ENCODE peak calls at places on chromosomes 4 and X, in ten cellular contexts. X, D, R, V, W, Y, Q, S, M and Z are unnamed samples.

GRCh38 chrX:130531066-130531465 is 129.3 kb downstream of the RBMX2 start:
- DNase-seq in M (no peak), W (no peak), V (no peak), Y (no peak), R (no peak), Q (no peak), D (no peak), S (no peak), X (no peak), Z (no peak)

GRCh38 chr4:74671074-74671698 is 123.1 kb downstream of the BTC start:
- DNase-seq in D (peak), R (peak), X (peak), Q (peak), V (peak), S (peak), M (peak), W (peak), Y (peak), Z (peak)

GRCh38 chr4:137572163-137572562 is 39.9 kb upstream of the PCDH18 start:
- DNase-seq in R (no peak), W (no peak), M (no peak), Q (no peak), Y (no peak), D (no peak), V (no peak), S (no peak), X (no peak), Z (no peak)

GRCh38 chr4:95362906-95363578 is 185.7 kb downstream of the UNC5C start:
- DNase-seq in D (no peak), Q (no peak), Y (no peak), M (peak), S (peak), V (peak), W (no peak), R (peak), X (peak), Z (peak)

GRCh38 chr4:25818293-25819240 is 44.2 kb downstream of the SEL1L3 start:
- DNase-seq in M (no peak), X (no peak), V (peak), W (no peak), Y (no peak), D (no peak), S (peak), R (no peak), Q (no peak), Z (no peak)

GRCh38 chrX:70826715-70827114 is 81.8 kb downstream of the TEX11 start:
- DNase-seq in S (no peak), Y (no peak), R (no peak), X (no peak), W (no peak), D (no peak), M (no peak), V (no peak), Q (no peak), Z (no peak)

GRCh38 chrX:96771500-96771899 is 86.9 kb downstream of the DIAPH2 start:
- DNase-seq in W (no peak), D (no peak), M (no peak), S (no peak), Q (no peak), Y (no peak), X (no peak), V (no peak), R (no peak), Z (no peak)

GRCh38 chrX:31021537-31021936 is 50.3 kb downstream of the FTHL17 start:
- DNase-seq in M (no peak), S (no peak), X (peak), V (no peak), W (no peak), Y (no peak), R (no peak), Q (no peak), D (no peak), Z (no peak)

GRCh38 chrX:69189972-69190371 is 24.7 kb upstream of the PJA1 start:
- DNase-seq in V (no peak), R (no peak), S (no peak), D (no peak), Q (no peak), M (peak), Y (no peak), X (peak), W (peak), Z (no peak)

GRCh38 chr4:7818676-7819041 is 121.0 kb downstream of the AFAP1 start:
- DNase-seq in V (no peak), M (no peak), D (no peak), R (no peak), W (no peak), Q (no peak), S (no peak), Y (no peak), X (no peak), Z (no peak)

GRCh38 chr4:8537041-8537461 is 43.1 kb upstream of the GPR78 start:
- DNase-seq in W (peak), Y (no peak), V (peak), M (no peak), D (no peak), R (peak), S (peak), X (peak), Q (no peak), Z (no peak)

GRCh38 chr4:163164591-163164990 is 2.1 kb downstream of the NAF1 start:
- DNase-seq in Y (no peak), W (no peak), V (peak), S (no peak), M (no peak), D (no peak), Q (no peak), R (no peak), X (no peak), Z (no peak)

GRCh38 chr4:54541426-54542118 is 116.2 kb upstream of the KIT start:
- DNase-seq in M (no peak), S (no peak), D (no peak), X (no peak), Q (no peak), V (no peak), Y (no peak), R (no peak), W (no peak), Z (no peak)

GRCh38 chrX:68989456-68989855 is 160.6 kb downstream of the EFNB1 start:
- DNase-seq in R (no peak), W (no peak), S (no peak), V (no peak), X (no peak), Y (no peak), M (no peak), Q (no peak), D (no peak), Z (no peak)

GRCh38 chr4:119238068-119238722 is 25.7 kb downstream of the USP53 start:
- DNase-seq in R (no peak), Y (no peak), S (peak), V (peak), W (no peak), X (no peak), M (no peak), D (no peak), Q (no peak), Z (no peak)

GRCh38 chr4:113327513-113327912 is 278.1 kb downstream of the ANK2 start:
- DNase-seq in W (no peak), Q (no peak), X (peak), M (no peak), R (no peak), D (no peak), V (no peak), Y (no peak), S (peak), Z (no peak)

GRCh38 chrX:137549846-137550534 is 15.9 kb upstream of the ZIC3 start:
- DNase-seq in Y (no peak), S (no peak), V (no peak), R (no peak), M (peak), X (no peak), W (no peak), D (no peak), Q (no peak), Z (no peak)
- H3K4me3 ChIP-seq in Y (no peak), S (no peak), V (no peak), R (no peak), M (peak), X (no peak), W (no peak), D (no peak), Q (no peak), Z (no peak)

GRCh38 chr4:110633358-110634319 is 10.8 kb upstream of the PITX2 start:
- DNase-seq in W (no peak), Q (no peak), X (no peak), M (peak), D (no peak), R (no peak), S (no peak), Y (no peak), V (no peak), Z (no peak)

GRCh38 chr4:110636231-110636676 is 13.4 kb upstream of the PITX2 start:
- DNase-seq in W (no peak), Y (no peak), X (no peak), S (no peak), V (no peak), D (no peak), Q (no peak), R (no peak), M (peak), Z (no peak)

GRCh38 chr4:110635155-110635479 is 12.2 kb upstream of the PITX2 start:
- DNase-seq in M (no peak), V (no peak), W (no peak), X (no peak), Q (no peak), S (no peak), Y (no peak), D (no peak), R (no peak), Z (no peak)

GRCh38 chr4:110632506-110633357 is 9.9 kb upstream of the PITX2 start:
- DNase-seq in X (no peak), W (no peak), M (peak), D (no peak), Y (no peak), S (no peak), V (no peak), Q (no peak), R (no peak), Z (no peak)

GRCh38 chr4:110634320-110635154 is 11.7 kb upstream of the PITX2 start:
- DNase-seq in Y (no peak), W (no peak), D (no peak), M (no peak), Q (no peak), V (no peak), X (no peak), S (no peak), R (no peak), Z (no peak)
- H3K4me3 ChIP-seq in Y (no peak), W (no peak), D (no peak), M (peak), Q (no peak), V (no peak), X (no peak), S (no peak), R (no peak), Z (no peak)

DNA sequence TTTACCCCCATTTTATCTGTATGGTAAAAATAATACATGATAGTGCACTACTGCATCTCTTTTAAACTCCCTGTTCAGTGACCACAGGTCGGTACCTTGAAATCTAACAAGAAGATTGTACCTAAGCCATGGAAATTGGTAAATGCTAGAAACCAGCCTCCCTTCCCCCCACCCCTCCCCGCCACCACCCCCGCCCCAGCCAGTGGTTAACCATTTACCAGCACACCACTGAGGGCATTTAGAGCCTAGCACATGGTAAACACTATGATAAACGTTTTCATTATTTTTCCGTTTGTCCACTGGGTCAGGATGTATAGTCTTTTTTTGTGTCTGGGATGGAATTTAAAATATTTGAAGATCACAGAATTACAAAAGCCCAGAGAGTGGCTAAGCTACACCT is 704 bp upstream of the FTSJ1 start:
- DNase-seq in R (no peak), M (no peak), D (no peak), V (no peak), X (no peak), Q (no peak), S (no peak), W (no peak), Y (no peak), Z (no peak)
- H3K4me3 ChIP-seq in R (peak), M (peak), D (peak), V (peak), X (peak), Q (peak), S (peak), W (no peak), Y (peak), Z (peak)

DNA sequence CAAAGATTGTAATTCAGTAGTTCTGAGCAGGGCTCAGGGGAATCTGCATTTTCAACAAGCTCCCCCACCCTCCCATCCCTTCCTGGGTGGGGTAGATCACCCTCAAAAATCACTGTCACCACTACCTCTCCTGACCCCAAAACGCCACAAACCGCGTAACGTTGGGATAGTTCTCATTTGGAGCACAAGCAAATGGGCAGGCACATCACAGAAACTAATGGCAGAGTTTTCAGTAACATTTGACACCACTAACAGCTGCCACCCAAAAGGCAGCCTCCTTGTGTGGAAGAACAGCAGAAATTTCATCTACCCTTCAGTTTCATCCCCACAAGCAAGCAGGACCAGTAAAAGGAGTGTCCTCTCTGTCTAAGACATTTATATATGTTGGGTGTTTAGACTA is 132.7 kb downstream of the PALLD start:
- DNase-seq in Q (no peak), S (no peak), X (no peak), V (no peak), D (no peak), W (no peak), M (no peak), Y (no peak), R (no peak), Z (no peak)
- H3K4me3 ChIP-seq in Q (no peak), S (no peak), X (no peak), V (no peak), D (no peak), W (no peak), M (no peak), Y (no peak), R (no peak), Z (no peak)

GRCh38 chr4:110414590-110414989 is 61.4 kb upstream of the ENPEP start:
- DNase-seq in S (no peak), V (no peak), R (no peak), Y (no peak), Q (no peak), D (no peak), W (no peak), M (no peak), X (peak), Z (no peak)

GRCh38 chr4:110415451-110415850 is 60.5 kb upstream of the ENPEP start:
- DNase-seq in X (no peak), V (no peak), S (no peak), D (no peak), Q (no peak), W (no peak), Y (no peak), M (no peak), R (no peak), Z (no peak)

GRCh38 chr4:110417151-110417550 is 58.8 kb upstream of the ENPEP start:
- DNase-seq in W (no peak), D (no peak), V (peak), M (no peak), X (no peak), Y (no peak), Q (no peak), R (no peak), S (no peak), Z (no peak)

GRCh38 chr4:110411599-110412011 is 64.3 kb upstream of the ENPEP start:
- DNase-seq in V (no peak), W (no peak), R (no peak), Y (no peak), S (no peak), Q (no peak), D (no peak), X (no peak), M (peak), Z (no peak)

GRCh38 chr4:110412354-110412753 is 63.6 kb upstream of the ENPEP start:
- DNase-seq in X (peak), W (no peak), S (no peak), M (no peak), V (no peak), Q (no peak), R (no peak), D (no peak), Y (no peak), Z (no peak)
- H3K4me3 ChIP-seq in X (no peak), W (no peak), S (no peak), M (no peak), V (no peak), Q (no peak), R (no peak), D (no peak), Y (no peak), Z (no peak)

GRCh38 chr4:39978378-39978775 is 666 bp upstream of the PDS5A start:
- DNase-seq in R (no peak), S (no peak), M (no peak), V (no peak), W (no peak), X (no peak), D (no peak), Y (no peak), Q (no peak), Z (no peak)

GRCh38 chr4:39976945-39977488 is 694 bp downstream of the PDS5A start:
- DNase-seq in R (peak), W (peak), Y (no peak), Q (peak), V (peak), S (no peak), M (peak), X (peak), D (peak), Z (no peak)

GRCh38 chr4:39976141-39976944 is 1.4 kb downstream of the PDS5A start:
- DNase-seq in Q (peak), Y (peak), S (peak), D (peak), W (peak), R (peak), X (peak), M (peak), V (peak), Z (peak)

GRCh38 chr4:39977489-39978377 is at the start of gene PDS5A:
- DNase-seq in W (peak), D (peak), Y (peak), S (peak), Q (peak), M (peak), V (peak), R (peak), X (peak), Z (peak)

GRCh38 chr4:39975488-39976089 is 2.1 kb downstream of the PDS5A start:
- DNase-seq in V (peak), S (peak), D (no peak), M (no peak), X (peak), W (no peak), Y (peak), R (no peak), Q (no peak), Z (no peak)
- H3K4me3 ChIP-seq in V (peak), S (peak), D (no peak), M (no peak), X (peak), W (no peak), Y (no peak), R (peak), Q (no peak), Z (no peak)

DNA sequence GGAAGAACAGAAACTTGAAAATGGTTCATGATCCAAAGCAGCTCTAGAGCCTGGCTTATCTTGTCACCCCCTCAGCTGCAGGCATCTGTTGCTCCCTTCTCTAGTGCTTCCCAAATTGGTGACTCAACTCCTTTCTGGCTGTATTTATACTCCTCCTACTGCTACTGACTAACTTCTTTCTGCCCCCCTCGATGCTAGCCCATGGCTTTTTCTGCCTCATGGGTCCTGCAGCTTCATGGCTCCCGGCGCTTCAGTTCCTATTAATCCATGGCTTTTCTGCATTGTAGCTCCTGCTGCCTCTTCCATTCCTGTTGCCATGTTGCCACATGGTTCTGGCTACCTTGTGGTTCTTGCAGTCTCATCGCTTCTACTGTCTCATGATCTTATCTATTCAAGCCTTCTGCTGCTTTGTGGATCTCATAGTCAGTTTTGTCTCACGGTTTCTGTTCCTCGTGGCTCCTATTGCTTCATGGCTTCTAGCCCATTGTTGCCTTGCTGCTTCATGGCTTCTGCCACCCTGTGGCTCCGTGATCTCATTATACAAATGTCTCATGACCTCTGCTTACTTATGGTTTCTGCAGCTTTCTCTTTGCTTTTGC is 48.1 kb downstream of the SMC1A start:
- DNase-seq in R (no peak), M (no peak), D (no peak), Y (no peak), V (no peak), X (no peak), Q (no peak), S (peak), W (no peak), Z (no peak)
- H3K4me3 ChIP-seq in R (no peak), M (no peak), D (no peak), Y (no peak), V (no peak), X (no peak), Q (no peak), S (no peak), W (no peak), Z (no peak)

GRCh38 chrX:145848451-145848850 is 30.8 kb downstream of the SLITRK2 start:
- DNase-seq in W (no peak), Y (no peak), M (peak), X (no peak), D (no peak), V (no peak), Q (no peak), R (no peak), S (no peak), Z (no peak)
- H3K4me3 ChIP-seq in W (no peak), Y (no peak), M (no peak), X (no peak), D (no peak), V (no peak), Q (no peak), R (no peak), S (no peak), Z (no peak)

DNA sequence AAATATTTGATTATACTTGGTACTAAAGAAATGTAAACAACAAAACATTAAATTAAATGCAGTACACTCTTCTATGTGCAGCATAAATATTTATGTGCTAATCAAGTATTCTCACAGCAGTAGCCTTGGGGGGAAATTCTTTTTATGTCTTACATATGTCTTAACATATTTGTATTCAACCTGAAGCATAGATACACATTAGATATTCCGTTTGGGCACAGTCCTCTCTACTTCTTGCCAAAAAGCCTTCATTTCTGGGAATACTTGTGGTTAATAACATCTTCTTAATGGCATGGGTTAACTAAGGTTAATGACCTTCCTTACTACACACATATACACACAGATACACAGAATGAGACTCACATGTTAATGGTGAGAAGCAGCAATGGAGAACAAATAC is 19.8 kb downstream of the TMPRSS11F start:
- DNase-seq in Y (no peak), Q (no peak), W (no peak), X (no peak), S (no peak), V (no peak), D (no peak), R (no peak), M (no peak), Z (no peak)
- H3K4me3 ChIP-seq in Y (no peak), Q (no peak), W (no peak), X (no peak), S (no peak), V (no peak), D (no peak), R (no peak), M (no peak), Z (no peak)